ENCODE peak calls at places on chromosomes 1 and 21, in eight cellular contexts. D is GM23338, C is A549, T is K562, K is SK-N-SH, Z is HepG2, O is HCT116, U is GM12878. V is an unnamed sample. For H3K4me1, the result is how much of the 10 kb centered on the place peaks cover.

GRCh38 chr1:38670544-38671122 is 188.9 kb downstream of the RRAGC start:
- DNase-seq in D (no peak), C (no peak), T (no peak), K (no peak), Z (no peak), O (no peak), U (no peak), V (no peak)

GRCh38 chr1:29197590-29197924 is 15.9 kb upstream of the SRSF4 start:
- DNase-seq in D (peak), C (peak), T (peak), K (peak), Z (peak), O (peak), U (no peak), V (no peak)

GRCh38 chr21:45990741-45991605 is 9.4 kb downstream of the COL6A1 start:
- DNase-seq in D (no peak), C (no peak), T (no peak), K (no peak), Z (no peak), O (no peak), U (no peak), V (no peak)

GRCh38 chr1:224245188-224245587 is 62.1 kb downstream of the DEGS1 start:
- DNase-seq in D (no peak), C (no peak), T (no peak), K (peak), Z (peak), O (no peak), U (peak), V (no peak)

GRCh38 chr1:67685558-67686271 is 714 bp downstream of the GADD45A start:
- DNase-seq in D (peak), C (no peak), T (peak), K (peak), Z (no peak), O (no peak), U (no peak), V (no peak)

GRCh38 chr1:1371741-1372711 is 3.0 kb downstream of the AURKAIP1 start:
- DNase-seq in D (peak), C (peak), T (peak), K (peak), Z (peak), O (no peak), U (no peak), V (peak)

GRCh38 chr1:205748398-205749093 is 1.4 kb downstream of the NUCKS1 start:
- DNase-seq in D (peak), C (no peak), T (peak), K (peak), Z (peak), O (no peak), U (no peak), V (peak)

GRCh38 chr21:29351691-29352090 is 53.0 kb downstream of the BACH1 start:
- DNase-seq in D (no peak), C (no peak), T (no peak), K (no peak), Z (no peak), O (no peak), U (no peak), V (no peak)

GRCh38 chr1:201982082-201982922 is at the start of gene RNPEP:
- DNase-seq in D (peak), C (peak), T (peak), K (peak), Z (peak), O (no peak), U (no peak), V (no peak)

GRCh38 chr1:34740161-34740875 is 14.5 kb upstream of the GJB5 start:
- DNase-seq in D (peak), C (no peak), T (no peak), K (no peak), Z (no peak), O (no peak), U (no peak), V (no peak)

GRCh38 chr1:20720631-20721051 is 2.8 kb upstream of the KIF17 start:
- DNase-seq in D (no peak), C (no peak), T (no peak), K (peak), Z (no peak), O (no peak), U (no peak), V (no peak)

GRCh38 chr1:20476260-20477038 is 9.6 kb downstream of the CAMK2N1 start:
- DNase-seq in D (peak), C (peak), T (peak), K (peak), Z (peak), O (no peak), U (no peak), V (no peak)

GRCh38 chr1:39672551-39672947 is 642 bp upstream of the NT5C1A start:
- DNase-seq in D (peak), C (peak), T (peak), K (peak), Z (no peak), O (no peak), U (no peak), V (no peak)

GRCh38 chr1:32025515-32025914 is 11.8 kb downstream of the KHDRBS1 start:
- DNase-seq in D (no peak), C (no peak), T (no peak), K (no peak), Z (no peak), O (no peak), U (no peak), V (no peak)

GRCh38 chr1:205071801-205072200 is 12.5 kb downstream of the TMEM81 start:
- DNase-seq in D (no peak), C (no peak), T (no peak), K (no peak), Z (no peak), O (no peak), U (no peak), V (no peak)

GRCh38 chr1:115158181-115158580 is 68.9 kb upstream of the TSPAN2 start:
- DNase-seq in D (no peak), C (no peak), T (no peak), K (no peak), Z (no peak), O (no peak), U (no peak), V (no peak)

GRCh38 chr1:31771891-31772668 is 7.9 kb upstream of the ADGRB2 start:
- DNase-seq in D (no peak), C (no peak), T (no peak), K (no peak), Z (no peak), O (no peak), U (no peak), V (no peak)

GRCh38 chr1:29879217-29879616 is 642.9 kb downstream of the PTPRU start:
- DNase-seq in D (no peak), C (no peak), T (no peak), K (no peak), Z (no peak), O (no peak), U (no peak), V (no peak)

GRCh38 chr1:6579374-6580118 is at the start of gene ZBTB48:
- DNase-seq in D (peak), C (peak), T (peak), K (peak), Z (peak), O (peak), U (peak), V (peak)

GRCh38 chr1:99558539-99558938 is 87.4 kb upstream of the PALMD start:
- DNase-seq in D (no peak), C (no peak), T (no peak), K (no peak), Z (no peak), O (no peak), U (no peak), V (no peak)

GRCh38 chr1:241330619-241331327 is 26.2 kb downstream of the RGS7 start:
- DNase-seq in D (no peak), C (no peak), T (no peak), K (no peak), Z (no peak), O (no peak), U (no peak), V (no peak)

GRCh38 chr1:17919525-17920439 is 164.6 kb downstream of the ACTL8 start:
- DNase-seq in D (peak), C (peak), T (peak), K (peak), Z (no peak), O (peak), U (no peak), V (no peak)

GRCh38 chr1:3312894-3313578 is 141.4 kb upstream of the ARHGEF16 start:
- DNase-seq in D (peak), C (peak), T (peak), K (no peak), Z (peak), O (peak), U (no peak), V (peak)

GRCh38 chr1:3315991-3316943 is 138.2 kb upstream of the ARHGEF16 start:
- DNase-seq in D (no peak), C (no peak), T (no peak), K (no peak), Z (peak), O (no peak), U (no peak), V (peak)

GRCh38 chr1:3313579-3313955 is 140.9 kb upstream of the ARHGEF16 start:
- DNase-seq in D (no peak), C (no peak), T (no peak), K (no peak), Z (no peak), O (no peak), U (no peak), V (no peak)

GRCh38 chr1:3315399-3315798 is 139.1 kb upstream of the ARHGEF16 start:
- DNase-seq in D (no peak), C (no peak), T (no peak), K (no peak), Z (no peak), O (no peak), U (no peak), V (no peak)

GRCh38 chr1:3314561-3315271 is 139.7 kb upstream of the ARHGEF16 start:
- DNase-seq in D (no peak), C (no peak), T (no peak), K (no peak), Z (no peak), O (no peak), U (no peak), V (no peak)
- H3K4me1 ChIP-seq in D (under half), C (under half), T (under half), K (under half), Z (under half), O (under half), U (under half), V (under half)

GRCh38 chr1:87805661-87806376 is 477.1 kb downstream of the LMO4 start:
- DNase-seq in D (no peak), C (peak), T (no peak), K (no peak), Z (peak), O (peak), U (no peak), V (no peak)
- TF ChIP-seq REST in D (no peak), C (no peak), T (no peak), K (no peak), Z (no peak), O (no peak), U (no peak), V (no peak)

DNA sequence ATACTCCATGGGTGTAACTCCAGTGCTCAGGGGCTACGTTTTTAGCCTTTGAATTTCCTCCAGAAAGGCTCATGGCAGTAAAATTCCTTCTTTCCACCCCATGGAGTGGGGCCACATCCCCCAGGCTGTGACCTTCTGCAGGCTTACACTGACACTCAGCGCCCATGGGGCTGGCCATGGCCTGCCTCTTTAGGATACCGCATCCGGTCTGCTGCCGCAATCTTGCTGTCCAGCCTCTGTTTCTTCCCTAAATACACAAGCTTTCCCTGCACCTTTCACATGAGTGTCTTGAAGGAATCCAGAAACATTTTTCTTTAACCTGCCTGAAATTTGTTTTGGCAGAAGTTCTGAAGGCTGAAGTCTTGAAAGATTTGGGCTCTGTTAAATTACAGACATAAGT is 170.5 kb downstream of the NTMT2 start:
- DNase-seq in D (no peak), C (no peak), T (no peak), K (no peak), Z (no peak), O (no peak), U (no peak), V (no peak)
- H3K4me1 ChIP-seq in D (under half), C (under half), T (under half), K (under half), Z (under half), O (under half), U (under half), V (under half)

GRCh38 chr1:169363046-169363756 is 4.4 kb downstream of the NME7 start:
- DNase-seq in D (no peak), C (no peak), T (no peak), K (no peak), Z (no peak), O (peak), U (peak), V (peak)
- TF ChIP-seq REST in D (no peak), C (no peak), T (no peak), K (no peak), Z (no peak), O (no peak), U (no peak), V (no peak)

GRCh38 chr1:160261878-160262794 is at the start of gene DCAF8:
- DNase-seq in D (peak), C (peak), T (peak), K (peak), Z (peak), O (peak), U (peak), V (peak)

GRCh38 chr1:160261526-160261877 is 847 bp downstream of the DCAF8 start:
- DNase-seq in D (peak), C (peak), T (peak), K (peak), Z (peak), O (no peak), U (peak), V (no peak)

GRCh38 chr1:160258177-160258798 is 4.1 kb downstream of the DCAF8 start:
- DNase-seq in D (no peak), C (no peak), T (no peak), K (no peak), Z (no peak), O (no peak), U (no peak), V (no peak)

GRCh38 chr1:160257411-160258015 is 4.8 kb downstream of the DCAF8 start:
- DNase-seq in D (peak), C (no peak), T (no peak), K (no peak), Z (no peak), O (no peak), U (no peak), V (no peak)

DNA sequence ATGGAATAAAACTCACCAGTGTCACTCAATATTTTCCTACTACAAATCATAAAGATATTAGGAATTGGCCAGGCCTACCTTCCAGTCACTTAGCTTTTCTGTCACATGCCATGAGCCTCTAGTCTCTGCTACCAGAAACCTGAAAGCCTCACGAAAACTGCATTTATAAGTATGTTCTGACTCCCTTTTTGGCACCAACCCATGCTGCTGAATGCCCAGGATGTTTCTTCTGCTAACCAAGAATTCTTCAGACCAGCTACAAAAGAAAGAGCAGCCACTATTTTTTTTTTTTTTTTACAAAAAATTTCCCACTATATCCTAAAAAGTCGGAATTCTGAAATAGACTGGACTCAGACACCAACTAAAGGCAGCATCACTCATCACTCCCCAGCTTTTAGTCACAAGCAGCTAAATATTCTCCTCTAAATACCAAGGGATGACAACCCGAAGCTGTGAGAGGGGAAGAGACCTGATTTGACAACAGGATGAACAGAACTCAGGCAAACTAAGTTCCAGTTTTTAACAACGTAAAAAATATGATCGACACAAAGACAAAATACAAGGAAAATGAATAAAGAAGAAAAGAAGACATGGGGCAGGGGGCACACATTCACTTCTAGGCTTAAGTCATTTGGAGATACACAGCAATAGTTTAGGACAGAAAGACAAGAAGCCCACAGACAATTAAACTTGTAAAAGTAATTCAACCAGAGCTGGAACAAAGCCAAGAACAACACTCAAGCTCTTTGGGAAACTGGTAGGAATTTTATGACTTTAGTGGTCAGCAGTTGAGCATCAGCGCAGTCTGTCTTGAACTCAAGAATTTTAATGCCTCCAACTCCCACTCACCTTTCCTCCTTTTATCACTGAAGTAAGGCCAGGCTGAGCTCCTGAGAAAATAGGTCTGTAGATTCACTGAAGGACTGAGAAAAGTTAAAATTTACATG is 1.6 kb downstream of the DCAF8 start:
- DNase-seq in D (peak), C (no peak), T (no peak), K (no peak), Z (peak), O (no peak), U (no peak), V (no peak)
- H3K4me1 ChIP-seq in D (under half), C (under half), T (under half), K (under half), Z (half or more), O (under half), U (under half), V (under half)

DNA sequence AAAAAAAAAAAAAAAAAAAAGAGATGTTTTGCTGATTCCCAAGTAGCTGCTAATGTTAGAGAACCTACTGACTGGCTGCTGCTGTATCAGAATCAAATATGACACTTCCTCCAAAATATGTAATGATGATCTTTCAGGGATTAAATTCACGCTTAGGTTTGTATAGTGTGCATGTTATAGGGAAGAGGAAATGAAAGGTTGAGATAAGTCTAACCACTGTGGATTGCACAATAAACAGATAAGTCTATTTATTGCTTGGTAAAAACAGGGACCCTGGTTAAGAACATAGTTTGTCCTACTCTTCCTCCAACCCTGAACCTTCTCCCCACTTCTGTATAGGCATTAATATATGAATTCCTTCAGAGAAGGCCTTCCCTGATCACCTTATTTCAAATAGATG is 13.2 kb downstream of the RC3H1 start:
- DNase-seq in D (no peak), C (no peak), T (no peak), K (no peak), Z (no peak), O (no peak), U (no peak), V (no peak)
- TF ChIP-seq REST in D (no peak), C (no peak), T (no peak), K (no peak), Z (no peak), O (no peak), U (no peak), V (no peak)